ENCODE peak calls at places on chromosomes 11 and 22, in six cellular contexts. N is heart right ventricle; A is right atrium auricular region; W is astrocyte of the cerebellum; H is lower leg skin; J is CD8-positive, alpha-beta memory T cell. Q is an unnamed sample.

GRCh38 chr22:47142427-47143046 is 380.1 kb downstream of the TBC1D22A start:
- DNase-seq in N (no peak), A (no peak), W (no peak), H (no peak), J (no peak), Q (no peak)

GRCh38 chr22:27867958-27868737 is 50.9 kb downstream of the PITPNB start:
- DNase-seq in N (no peak), A (no peak), W (no peak), H (no peak), J (no peak), Q (no peak)

GRCh38 chr11:130510407-130511006 is 62.1 kb downstream of the ADAMTS15 start:
- DNase-seq in N (no peak), A (no peak), W (peak), H (no peak), J (no peak), Q (no peak)

GRCh38 chr11:108938604-108939003 is 273.7 kb downstream of the DDX10 start:
- DNase-seq in N (no peak), A (no peak), W (no peak), H (no peak), J (no peak), Q (peak)

GRCh38 chr11:113457784-113458183 is 17.4 kb downstream of the DRD2 start:
- DNase-seq in N (no peak), A (no peak), W (no peak), H (no peak), J (no peak), Q (no peak)

GRCh38 chr11:65426839-65427690 is 4.5 kb downstream of the NEAT1 start:
- DNase-seq in N (no peak), A (peak), W (no peak), H (no peak), J (no peak), Q (peak)

GRCh38 chr11:121352301-121352891 is 59.8 kb downstream of the SC5D start:
- DNase-seq in N (no peak), A (no peak), W (no peak), H (no peak), J (no peak), Q (no peak)

GRCh38 chr11:79676396-79676795 is 235.6 kb upstream of the TENM4 start:
- DNase-seq in N (no peak), A (no peak), W (no peak), H (no peak), J (no peak), Q (no peak)

GRCh38 chr11:47466201-47466600 is 17.3 kb upstream of the RAPSN start:
- DNase-seq in N (no peak), A (no peak), W (no peak), H (no peak), J (no peak), Q (no peak)

GRCh38 chr11:63614136-63614664 is at the start of gene PLAAT3:
- DNase-seq in N (peak), A (peak), W (no peak), H (peak), J (peak), Q (peak)

GRCh38 chr11:45606514-45607024 is 58.9 kb downstream of the CHST1 start:
- DNase-seq in N (no peak), A (no peak), W (no peak), H (no peak), J (no peak), Q (peak)

GRCh38 chr11:12901272-12901671 is 107.8 kb upstream of the RASSF10 start:
- DNase-seq in N (no peak), A (no peak), W (no peak), H (no peak), J (no peak), Q (no peak)

GRCh38 chr11:69744435-69744834 is 30.7 kb downstream of the FGF4 start:
- DNase-seq in N (no peak), A (no peak), W (peak), H (no peak), J (no peak), Q (no peak)

GRCh38 chr22:45069925-45070324 is 60.1 kb upstream of the PHF21B start:
- DNase-seq in N (no peak), A (no peak), W (no peak), H (no peak), J (no peak), Q (no peak)

GRCh38 chr11:28539239-28540025 is 431.2 kb downstream of the METTL15 start:
- DNase-seq in N (no peak), A (no peak), W (no peak), H (no peak), J (no peak), Q (no peak)

GRCh38 chr22:20904008-20904979 is 12.9 kb upstream of the CRKL start:
- DNase-seq in N (no peak), A (peak), W (peak), H (peak), J (no peak), Q (no peak)

GRCh38 chr11:11186249-11186648 is 166.8 kb downstream of the CSNK2A3 start:
- DNase-seq in N (no peak), A (no peak), W (no peak), H (no peak), J (no peak), Q (no peak)

GRCh38 chr11:12075822-12076821 is 34.3 kb upstream of the MICAL2 start:
- DNase-seq in N (no peak), A (no peak), W (peak), H (peak), J (no peak), Q (no peak)

GRCh38 chr11:32012066-32012465 is 78.8 kb upstream of the RCN1 start:
- DNase-seq in N (no peak), A (no peak), W (no peak), H (no peak), J (no peak), Q (no peak)

GRCh38 chr22:33357894-33358440 is 299.8 kb upstream of the SYN3 start:
- DNase-seq in N (no peak), A (no peak), W (no peak), H (no peak), J (no peak), Q (no peak)

DNA sequence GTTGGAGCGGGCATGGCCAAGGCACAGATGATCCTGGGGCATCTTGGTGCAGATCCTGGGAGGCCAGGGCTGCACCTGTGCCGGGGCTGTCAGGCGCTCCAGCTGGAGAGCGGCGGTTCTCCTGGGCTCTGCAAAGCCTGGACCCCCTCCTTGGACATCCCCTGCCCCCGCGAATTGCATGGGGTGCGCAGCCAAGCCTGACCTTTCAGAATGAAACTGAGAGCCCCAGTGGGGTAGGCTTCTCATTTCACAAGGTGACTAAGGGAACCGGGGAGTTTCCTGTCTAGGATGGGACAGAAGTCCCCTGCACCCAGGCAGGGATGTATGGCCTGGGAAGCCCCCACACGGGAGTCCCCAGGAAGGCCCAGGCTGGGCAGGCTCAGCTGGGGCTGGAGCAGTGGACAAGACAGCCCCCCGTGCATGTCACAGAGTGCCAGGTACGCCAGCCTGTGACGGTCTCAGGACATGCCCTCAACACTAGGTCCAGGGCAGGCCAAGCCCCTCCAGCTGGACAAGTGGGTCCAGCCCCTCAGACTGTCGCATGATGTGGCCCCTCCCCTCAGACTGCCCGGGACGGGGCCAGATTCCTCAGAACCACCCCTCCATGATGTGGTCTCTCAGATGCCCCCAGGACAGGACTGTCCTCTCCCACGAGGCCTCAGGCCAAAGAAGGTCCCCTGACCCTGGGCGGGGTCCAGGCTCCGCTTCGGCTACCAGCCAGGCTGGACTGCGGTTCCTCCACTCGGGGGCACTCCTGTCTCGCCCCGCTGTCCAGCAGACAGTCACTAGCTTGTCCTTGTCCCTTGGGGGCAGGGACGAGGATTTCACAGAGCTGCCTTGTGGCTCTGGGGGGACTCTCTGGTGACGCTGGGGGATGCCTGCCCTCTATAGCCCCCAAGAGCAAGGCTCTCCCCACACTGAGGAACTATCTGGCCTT is 2.3 kb downstream of the LSP1 start:
- DNase-seq in N (no peak), A (no peak), W (no peak), H (no peak), J (no peak), Q (no peak)
- H3K4me3 ChIP-seq in N (no peak), A (no peak), W (no peak), H (no peak), J (peak), Q (no peak)

GRCh38 chr11:1747753-1748466 is 2.5 kb downstream of the IFITM10 start:
- DNase-seq in N (no peak), A (no peak), W (no peak), H (no peak), J (no peak), Q (no peak)
- H3K4me3 ChIP-seq in N (peak), A (peak), W (peak), H (no peak), J (no peak), Q (no peak)

DNA sequence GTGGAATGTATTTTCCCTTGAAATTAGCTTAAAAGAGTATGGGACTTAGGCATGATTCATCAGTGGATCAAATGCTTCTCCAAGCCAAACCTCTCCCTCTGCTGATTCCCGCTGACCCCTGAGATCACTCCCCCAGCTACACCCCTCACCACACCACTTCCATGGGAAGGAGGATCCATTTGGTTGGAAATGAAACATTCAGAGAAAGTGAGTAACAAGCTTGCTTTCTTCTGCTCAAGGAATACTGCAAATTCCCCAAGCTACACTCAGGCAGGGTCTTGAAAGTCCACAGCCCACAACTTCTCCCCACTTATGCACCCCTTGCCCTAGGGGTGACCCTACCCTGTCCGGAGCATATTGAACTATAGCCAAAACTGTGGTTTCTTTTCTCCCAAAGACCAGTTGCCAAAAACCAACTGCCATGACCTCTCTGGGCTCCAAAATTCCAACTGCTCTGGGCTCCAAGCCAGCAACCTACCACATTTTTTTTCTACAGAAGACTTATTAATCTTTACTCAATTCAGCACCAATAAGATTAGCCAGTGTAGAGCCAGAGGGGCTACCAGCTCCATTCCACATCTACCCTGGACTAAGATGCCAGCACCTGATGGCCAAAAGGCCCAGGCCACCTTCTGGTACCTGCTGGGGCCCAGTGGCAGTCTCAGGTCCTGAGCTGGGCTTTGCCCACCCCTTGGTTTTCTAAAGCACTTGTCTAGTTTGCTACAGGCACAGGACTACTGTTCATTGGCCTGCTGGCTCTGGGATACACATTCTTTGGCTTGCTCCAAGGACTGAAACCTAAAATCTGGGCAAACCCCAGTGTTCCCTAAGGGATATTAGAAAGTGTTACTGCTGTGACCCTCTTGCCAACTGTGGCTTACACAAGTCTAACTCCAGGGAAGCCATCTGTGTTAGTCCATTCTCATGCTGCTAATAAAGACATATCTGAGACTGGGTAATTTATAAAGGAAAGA is 101.1 kb downstream of the MICAL3 start:
- DNase-seq in N (no peak), A (no peak), W (peak), H (no peak), J (no peak), Q (no peak)
- H3K4me3 ChIP-seq in N (no peak), A (no peak), W (no peak), H (no peak), J (no peak), Q (no peak)

DNA sequence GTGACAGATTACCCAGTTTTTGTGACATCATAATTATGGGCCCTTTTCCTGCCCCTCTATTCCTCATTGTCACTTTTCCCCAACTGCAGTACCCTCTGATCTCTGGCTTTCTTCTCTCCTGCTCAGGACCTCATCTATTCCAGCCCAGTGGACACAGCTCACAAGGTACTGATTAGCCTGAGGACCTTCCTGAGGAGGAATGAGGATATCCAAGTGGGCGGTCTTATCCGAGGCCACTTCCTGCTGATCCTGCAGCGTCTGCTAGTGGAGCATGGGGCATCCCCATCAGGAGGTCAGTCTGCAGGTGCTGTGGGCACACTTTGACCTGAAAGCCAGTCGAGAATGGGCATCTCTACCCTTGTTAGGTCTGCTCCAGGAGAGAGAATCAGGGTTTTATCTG is 24.5 kb upstream of the CCDC134 start:
- DNase-seq in N (no peak), A (no peak), W (no peak), H (no peak), J (no peak), Q (no peak)
- H3K4me3 ChIP-seq in N (no peak), A (no peak), W (no peak), H (no peak), J (no peak), Q (no peak)

GRCh38 chr22:50298937-50299656 is 8.3 kb downstream of the PLXNB2 start:
- DNase-seq in N (peak), A (no peak), W (no peak), H (no peak), J (no peak), Q (no peak)

GRCh38 chr22:50300620-50301257 is 6.7 kb downstream of the PLXNB2 start:
- DNase-seq in N (no peak), A (no peak), W (no peak), H (no peak), J (no peak), Q (no peak)

GRCh38 chr22:50301581-50301991 is 5.9 kb downstream of the PLXNB2 start:
- DNase-seq in N (no peak), A (no peak), W (no peak), H (no peak), J (no peak), Q (no peak)

GRCh38 chr22:50298266-50298637 is 9.2 kb downstream of the PLXNB2 start:
- DNase-seq in N (no peak), A (no peak), W (no peak), H (no peak), J (no peak), Q (no peak)

GRCh38 chr22:50299724-50300619 is 7.5 kb downstream of the PLXNB2 start:
- DNase-seq in N (no peak), A (no peak), W (no peak), H (no peak), J (no peak), Q (no peak)
- H3K4me3 ChIP-seq in N (peak), A (peak), W (peak), H (no peak), J (no peak), Q (no peak)

GRCh38 chr11:93736129-93736528 is 5.2 kb downstream of the TAF1D start:
- DNase-seq in N (no peak), A (no peak), W (no peak), H (no peak), J (no peak), Q (no peak)
- H3K4me3 ChIP-seq in N (no peak), A (no peak), W (no peak), H (no peak), J (no peak), Q (no peak)